ENCODE peak calls at places on chromosomes 3 and 15, in seven cellular contexts. X, T, W, D, E, V and F are unnamed samples. For H3K27me3, the result is how much of the 10 kb centered on the place peaks cover.

GRCh38 chr15:74523982-74524381 is 17.0 kb upstream of the ARID3B start:
- DNase-seq in W (no peak), V (no peak), D (no peak), E (peak), T (no peak), X (no peak), F (no peak)

GRCh38 chr3:161104561-161105551 is at the start of gene B3GALNT1:
- DNase-seq in V (peak), D (peak), T (peak), E (peak), X (peak), W (peak), F (peak)

GRCh38 chr3:157066335-157067071 is 93.4 kb downstream of the CCNL1 start:
- DNase-seq in D (no peak), X (peak), V (no peak), W (no peak), T (no peak), E (no peak), F (peak)

GRCh38 chr3:196108075-196108743 is 26.3 kb upstream of the TFRC start:
- DNase-seq in T (peak), W (no peak), X (no peak), V (no peak), E (peak), D (no peak), F (no peak)

GRCh38 chr3:72347819-72348319 is 500.4 kb downstream of the SHQ1 start:
- DNase-seq in V (peak), W (peak), T (no peak), E (peak), X (peak), D (peak), F (peak)

GRCh38 chr3:136959599-136959998 is 1.8 kb downstream of the IL20RB start:
- DNase-seq in D (no peak), V (no peak), W (no peak), E (no peak), X (no peak), T (no peak), F (no peak)

GRCh38 chr15:52148409-52148808 is 35.8 kb upstream of the BCL2L10 start:
- DNase-seq in W (no peak), E (no peak), V (no peak), D (no peak), T (no peak), X (no peak), F (no peak)

GRCh38 chr15:48710952-48711495 is 65.5 kb upstream of the FBN1 start:
- DNase-seq in V (no peak), W (no peak), D (no peak), T (no peak), E (no peak), X (no peak), F (no peak)

GRCh38 chr3:71425491-71426071 is 157.9 kb downstream of the FOXP1 start:
- DNase-seq in V (no peak), D (no peak), W (no peak), E (peak), T (no peak), X (no peak), F (peak)

GRCh38 chr3:36149447-36149865 is 230.8 kb upstream of the STAC start:
- DNase-seq in E (peak), X (no peak), V (no peak), W (no peak), T (no peak), D (no peak), F (no peak)

GRCh38 chr3:195613468-195614069 is 29.8 kb upstream of the APOD start:
- DNase-seq in D (no peak), E (peak), X (no peak), V (no peak), T (no peak), W (no peak), F (no peak)

GRCh38 chr3:185082829-185083228 is 70.0 kb downstream of the C3orf70 start:
- DNase-seq in X (no peak), E (no peak), D (no peak), T (no peak), W (no peak), V (no peak), F (no peak)

GRCh38 chr3:42097166-42097946 is 6.2 kb downstream of the TRAK1 start:
- DNase-seq in V (no peak), W (peak), T (no peak), D (no peak), E (peak), X (no peak), F (no peak)

GRCh38 chr3:138971766-138972320 is 24.8 kb downstream of the FOXL2NB start:
- DNase-seq in D (no peak), E (no peak), W (no peak), T (no peak), V (no peak), X (no peak), F (no peak)

GRCh38 chr3:14273886-14274517 is 95.4 kb downstream of the LSM3 start:
- DNase-seq in E (peak), T (no peak), D (no peak), W (no peak), V (no peak), X (no peak), F (no peak)

DNA sequence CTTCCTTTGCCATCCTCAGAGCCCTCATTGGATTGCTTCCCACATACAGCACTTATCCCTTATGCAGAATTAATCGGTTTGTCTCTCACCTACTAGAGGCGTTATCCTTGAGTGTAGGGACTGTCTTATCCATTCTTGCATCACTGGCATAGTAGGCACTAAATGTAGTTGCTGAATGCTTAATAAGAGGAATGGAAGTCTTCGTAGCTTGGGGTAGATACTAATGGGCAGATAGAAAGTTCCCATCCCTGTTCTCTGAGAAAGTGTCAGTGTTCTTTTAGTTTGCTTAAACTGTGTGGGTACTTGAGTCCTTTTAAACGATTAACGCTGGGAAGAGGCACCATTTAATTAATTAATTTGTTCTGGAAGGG is 1.4 kb upstream of the MBNL1 start:
- DNase-seq in E (peak), X (no peak), W (no peak), T (no peak), V (no peak), D (no peak), F (no peak)
- H3K4me3 ChIP-seq in E (no peak), X (no peak), W (no peak), T (no peak), V (peak), D (peak), F (peak)

DNA sequence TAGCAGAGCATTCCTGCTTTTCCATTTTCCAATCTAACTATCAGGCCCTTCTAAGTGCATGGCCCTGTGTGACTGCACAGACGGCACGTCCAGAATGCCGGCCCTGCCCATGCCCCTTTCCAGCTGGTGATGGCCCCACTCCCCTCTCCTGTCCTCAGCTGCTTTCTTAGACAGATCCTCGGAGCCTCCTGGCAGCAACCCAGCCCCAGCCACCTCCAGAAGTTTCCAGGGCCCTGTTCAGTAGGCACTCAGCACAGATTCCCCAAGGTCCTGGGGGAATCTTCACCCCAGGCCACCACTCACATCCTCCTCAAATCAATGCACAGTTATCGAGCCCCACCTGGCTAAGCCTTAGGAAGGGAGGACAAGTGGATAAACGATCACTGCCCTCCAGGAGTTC is 1.4 kb upstream of the CRABP1 start:
- DNase-seq in X (peak), V (no peak), E (no peak), T (no peak), W (no peak), D (no peak), F (no peak)
- H3K27me3 ChIP-seq in X (under half), V (half or more), E (under half), T (under half), W (under half), D (half or more), F (under half)

GRCh38 chr3:62919784-62920183 is 44.6 kb upstream of the CADPS start:
- DNase-seq in T (peak), X (no peak), W (no peak), E (no peak), D (no peak), V (no peak), F (no peak)

GRCh38 chr3:62918752-62919151 is 43.5 kb upstream of the CADPS start:
- DNase-seq in W (no peak), T (no peak), D (no peak), X (no peak), V (no peak), E (no peak), F (no peak)

GRCh38 chr3:62926494-62926893 is 51.3 kb upstream of the CADPS start:
- DNase-seq in T (no peak), X (no peak), E (no peak), W (no peak), V (no peak), D (no peak), F (no peak)

GRCh38 chr3:62923092-62923491 is 47.9 kb upstream of the CADPS start:
- DNase-seq in V (no peak), D (peak), W (no peak), T (no peak), E (no peak), X (no peak), F (peak)

GRCh38 chr3:62922326-62922725 is 47.1 kb upstream of the CADPS start:
- DNase-seq in W (no peak), E (no peak), D (no peak), V (no peak), T (no peak), X (no peak), F (peak)
- H3K4me3 ChIP-seq in W (no peak), E (no peak), D (no peak), V (no peak), T (no peak), X (no peak), F (no peak)

DNA sequence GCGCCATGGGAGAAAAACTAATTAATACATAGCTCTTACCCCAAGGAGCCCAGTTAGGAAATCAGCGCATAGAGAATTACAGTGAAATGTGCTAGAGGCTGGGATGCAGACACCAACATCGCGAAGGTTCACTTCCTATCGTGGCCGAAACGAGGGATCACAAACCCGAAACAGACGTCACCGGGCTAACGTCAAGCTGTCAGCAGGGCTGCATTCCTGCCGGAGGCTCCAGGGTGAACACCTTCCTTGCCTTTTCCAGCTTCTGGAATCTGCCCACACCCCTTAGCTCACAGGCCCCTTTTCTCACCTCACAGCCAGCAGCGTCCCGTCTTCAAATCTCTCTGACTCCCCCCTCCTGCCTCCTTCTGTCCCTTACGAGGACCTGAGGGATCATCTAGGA is 13.0 kb downstream of the GP5 start:
- DNase-seq in D (no peak), E (no peak), T (no peak), W (no peak), X (no peak), V (no peak), F (no peak)
- H3K27me3 ChIP-seq in D (under half), E (under half), T (under half), W (under half), X (under half), V (under half), F (under half)